ENCODE peak calls at places on chromosomes 7 and 10, in ten cellular contexts. R, Q, X, N, K, D, V, J, B and S are unnamed samples.
A peak's percentile ranks its signal among the peaks of the same experiment; 100 is the strongest.

GRCh38 chr10:87671416-87671815 is 11.7 kb downstream of the PAPSS2 start:
- DNase-seq in R (no peak), Q (no peak), X (no peak), N (no peak), K (no peak), D (no peak), V (no peak), J (no peak), B (no peak), S (no peak)

GRCh38 chr10:89129850-89130396 is 77.2 kb downstream of the CH25H start:
- DNase-seq in R (no peak), Q (peak; percentile 58), X (no peak), N (no peak), K (no peak), D (no peak), V (no peak), J (peak; percentile 70), B (peak; percentile 83), S (no peak)

GRCh38 chr10:111516144-111516543 is 439.3 kb downstream of the ADRA2A start:
- DNase-seq in R (no peak), Q (no peak), X (no peak), N (no peak), K (no peak), D (no peak), V (no peak), J (no peak), B (no peak), S (no peak)

GRCh38 chr10:91528768-91529167 is 104.1 kb downstream of the PPP1R3C start:
- DNase-seq in R (no peak), Q (no peak), X (no peak), N (no peak), K (no peak), D (no peak), V (no peak), J (no peak), B (no peak), S (no peak)

GRCh38 chr7:122790558-122790957 is 87.8 kb upstream of the RNF148 start:
- DNase-seq in R (no peak), Q (no peak), X (no peak), N (no peak), K (no peak), D (no peak), V (no peak), J (no peak), B (no peak), S (no peak)

GRCh38 chr7:82397846-82398245 is 45.7 kb downstream of the CACNA2D1 start:
- DNase-seq in R (no peak), Q (no peak), X (no peak), N (no peak), K (no peak), D (no peak), V (no peak), J (no peak), B (no peak), S (no peak)

GRCh38 chr7:42227931-42228591 is 8.9 kb downstream of the GLI3 start:
- DNase-seq in R (no peak), Q (no peak), X (peak; percentile 79), N (peak; percentile 33), K (no peak), D (no peak), V (no peak), J (peak; percentile 75), B (peak; percentile 15), S (peak; percentile 23)

GRCh38 chr7:151339651-151340377 is 1.8 kb upstream of the NUB1 start:
- DNase-seq in R (no peak), Q (no peak), X (no peak), N (no peak), K (no peak), D (no peak), V (peak; percentile 26), J (no peak), B (no peak), S (no peak)

GRCh38 chr7:95589766-95590165 is 6.5 kb downstream of the PDK4 start:
- DNase-seq in R (no peak), Q (no peak), X (no peak), N (no peak), K (no peak), D (no peak), V (no peak), J (no peak), B (no peak), S (no peak)

GRCh38 chr7:37182011-37182478 is 266.6 kb downstream of the ELMO1 start:
- DNase-seq in R (peak; percentile 71), Q (peak; percentile 80), X (peak; percentile 96), N (peak; percentile 86), K (peak; percentile 59), D (peak; percentile 71), V (peak; percentile 66), J (peak; percentile 87), B (peak; percentile 68), S (peak; percentile 90)

GRCh38 chr10:55183993-55184392 is 383.0 kb upstream of the PCDH15 start:
- DNase-seq in R (no peak), Q (no peak), X (no peak), N (no peak), K (no peak), D (no peak), V (no peak), J (no peak), B (no peak), S (no peak)

GRCh38 chr10:76479103-76479790 is 1047.8 kb downstream of the LRMDA start:
- DNase-seq in R (no peak), Q (no peak), X (no peak), N (no peak), K (no peak), D (no peak), V (no peak), J (no peak), B (no peak), S (no peak)

GRCh38 chr7:77753173-77753572 is 45.1 kb downstream of the TMEM60 start:
- DNase-seq in R (no peak), Q (no peak), X (no peak), N (no peak), K (no peak), D (no peak), V (no peak), J (no peak), B (no peak), S (no peak)

GRCh38 chr10:131994435-131994834 is 12.7 kb upstream of the BNIP3 start:
- DNase-seq in R (no peak), Q (no peak), X (no peak), N (no peak), K (no peak), D (no peak), V (no peak), J (peak; percentile 25), B (no peak), S (no peak)

DNA sequence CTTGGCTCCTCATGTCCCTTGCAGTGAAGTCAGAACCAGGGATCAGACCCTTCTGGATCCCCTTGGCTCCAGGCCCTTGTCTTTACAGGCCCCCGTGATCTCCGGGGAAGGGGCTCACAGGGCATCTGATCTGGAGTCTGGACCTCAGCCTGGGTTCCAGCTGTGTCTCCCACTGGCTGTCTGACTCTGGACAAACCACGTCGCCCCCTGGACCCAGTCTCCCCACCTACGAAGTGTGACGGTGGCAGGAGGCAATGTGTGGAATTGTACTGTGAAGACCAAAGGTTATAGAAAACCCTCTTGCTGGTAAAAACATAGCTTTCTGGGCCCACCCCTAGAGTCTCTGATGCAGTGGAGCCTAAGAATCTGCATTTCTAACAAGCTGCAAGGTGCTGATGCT is 15.5 kb upstream of the C10orf71 start:
- DNase-seq in R (no peak), Q (no peak), X (peak; percentile 15), N (no peak), K (no peak), D (no peak), V (no peak), J (peak; percentile 46), B (no peak), S (no peak)
- TF ChIP-seq CTCF in R (no peak), Q (no peak), X (no peak), N (no peak), K (no peak), D (no peak), V (no peak), J (no peak), B (no peak), S (no peak)

DNA sequence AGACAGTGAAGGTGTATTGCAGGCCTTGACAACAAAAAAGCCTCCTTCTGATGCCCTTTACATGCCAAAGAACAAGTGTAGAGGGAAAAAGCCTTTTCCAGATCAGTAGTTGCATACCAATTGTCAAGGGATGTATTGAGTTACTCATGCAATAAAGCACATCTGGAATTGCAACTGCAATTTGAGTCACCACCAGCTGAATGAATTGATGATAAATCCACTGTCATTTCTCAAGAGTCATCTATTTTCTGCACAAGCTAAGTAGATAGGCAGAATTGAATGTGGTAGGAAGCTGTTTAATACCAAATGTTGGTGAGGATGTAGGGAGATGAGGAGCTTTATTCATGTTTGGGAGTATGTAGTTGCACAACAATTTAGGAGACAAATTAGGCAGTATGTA is 325.9 kb upstream of the SMIM30 start:
- DNase-seq in R (no peak), Q (no peak), X (no peak), N (no peak), K (no peak), D (no peak), V (no peak), J (no peak), B (no peak), S (no peak)
- TF ChIP-seq CTCF in R (no peak), Q (no peak), X (no peak), N (no peak), K (no peak), D (no peak), V (no peak), J (no peak), B (no peak), S (no peak)

GRCh38 chr7:12291870-12292269 is 80.8 kb downstream of the TMEM106B start:
- DNase-seq in R (no peak), Q (no peak), X (no peak), N (no peak), K (no peak), D (no peak), V (no peak), J (no peak), B (no peak), S (no peak)
- TF ChIP-seq CTCF in R (peak; percentile 17), Q (no peak), X (peak; percentile 55), N (no peak), K (no peak), D (no peak), V (no peak), J (no peak), B (peak; percentile 44), S (peak; percentile 25)

GRCh38 chr7:157335991-157336382 is 817 bp upstream of the DNAJB6 start:
- DNase-seq in R (no peak), Q (no peak), X (peak; percentile 76), N (peak; percentile 18), K (no peak), D (no peak), V (no peak), J (no peak), B (no peak), S (no peak)

GRCh38 chr7:157339777-157340677 is 3.2 kb downstream of the DNAJB6 start:
- DNase-seq in R (peak; percentile 60), Q (peak; percentile 67), X (peak; percentile 88), N (peak; percentile 70), K (peak; percentile 48), D (peak; percentile 53), V (peak; percentile 75), J (peak; percentile 77), B (peak; percentile 72), S (peak; percentile 70)

GRCh38 chr7:157336383-157337315 is at the start of gene DNAJB6:
- DNase-seq in R (peak; percentile 96), Q (peak; percentile 92), X (peak; percentile 97), N (peak; percentile 94), K (peak; percentile 91), D (peak; percentile 72), V (peak; percentile 97), J (peak; percentile 96), B (peak; percentile 83), S (peak; percentile 89)

GRCh38 chr7:157335256-157335655 is 1.5 kb upstream of the DNAJB6 start:
- DNase-seq in R (no peak), Q (no peak), X (no peak), N (no peak), K (no peak), D (no peak), V (no peak), J (no peak), B (no peak), S (no peak)

GRCh38 chr7:157337316-157338149 is 729 bp downstream of the DNAJB6 start:
- DNase-seq in R (peak; percentile 54), Q (peak; percentile 79), X (peak; percentile 74), N (peak; percentile 65), K (peak; percentile 31), D (no peak), V (peak; percentile 85), J (peak; percentile 79), B (peak; percentile 50), S (peak; percentile 45)
- TF ChIP-seq CTCF in R (no peak), Q (no peak), X (no peak), N (no peak), K (no peak), D (no peak), V (no peak), J (no peak), B (no peak), S (no peak)